ENCODE peak calls at places on chromosomes 5 and 9, in six cellular contexts. One of them, this sample, is unnamed.

GRCh38 chr5:142888469-142889085 is 118.4 kb downstream of the ARHGAP26 start:
- DNase-seq in NCI-H1092 treated with DMSO at 0.1 percent for 48 hours: peak
- DNase-seq in iris pigment epithelial cell: peak
- DNase-seq in hypothalamus: no peak
- DNase-seq in stimulated activated CD8-positive, alpha-beta memory T cell treated with anti-CD3 and anti-CD28 coated beads, Interleukin-2, amount 100 ng/mL, for 1 hour: no peak
- DNase-seq in activated naive CD4-positive, alpha-beta T cell: no peak
- DNase-seq in this sample: peak

GRCh38 chr5:172336666-172337310 is 53.2 kb upstream of the UBTD2 start:
- DNase-seq in NCI-H1092 treated with DMSO at 0.1 percent for 48 hours: peak
- DNase-seq in iris pigment epithelial cell: no peak
- DNase-seq in hypothalamus: no peak
- DNase-seq in stimulated activated CD8-positive, alpha-beta memory T cell treated with anti-CD3 and anti-CD28 coated beads, Interleukin-2, amount 100 ng/mL, for 1 hour: no peak
- DNase-seq in activated naive CD4-positive, alpha-beta T cell: no peak
- DNase-seq in this sample: no peak

GRCh38 chr5:126741361-126741760 is 35.6 kb upstream of the LMNB1 start:
- DNase-seq in NCI-H1092 treated with DMSO at 0.1 percent for 48 hours: no peak
- DNase-seq in iris pigment epithelial cell: no peak
- DNase-seq in hypothalamus: no peak
- DNase-seq in stimulated activated CD8-positive, alpha-beta memory T cell treated with anti-CD3 and anti-CD28 coated beads, Interleukin-2, amount 100 ng/mL, for 1 hour: no peak
- DNase-seq in activated naive CD4-positive, alpha-beta T cell: no peak
- DNase-seq in this sample: no peak

GRCh38 chr5:127957701-127958190 is 125.8 kb upstream of the SLC12A2 start:
- DNase-seq in NCI-H1092 treated with DMSO at 0.1 percent for 48 hours: no peak
- DNase-seq in iris pigment epithelial cell: no peak
- DNase-seq in hypothalamus: no peak
- DNase-seq in stimulated activated CD8-positive, alpha-beta memory T cell treated with anti-CD3 and anti-CD28 coated beads, Interleukin-2, amount 100 ng/mL, for 1 hour: no peak
- DNase-seq in activated naive CD4-positive, alpha-beta T cell: no peak
- DNase-seq in this sample: no peak

GRCh38 chr5:35188041-35188457 is 42.2 kb downstream of the PRLR start:
- DNase-seq in NCI-H1092 treated with DMSO at 0.1 percent for 48 hours: no peak
- DNase-seq in iris pigment epithelial cell: no peak
- DNase-seq in hypothalamus: no peak
- DNase-seq in stimulated activated CD8-positive, alpha-beta memory T cell treated with anti-CD3 and anti-CD28 coated beads, Interleukin-2, amount 100 ng/mL, for 1 hour: no peak
- DNase-seq in activated naive CD4-positive, alpha-beta T cell: no peak
- DNase-seq in this sample: no peak

GRCh38 chr9:121567142-121568100 is 67.8 kb upstream of the GGTA1 start:
- DNase-seq in NCI-H1092 treated with DMSO at 0.1 percent for 48 hours: no peak
- DNase-seq in iris pigment epithelial cell: no peak
- DNase-seq in hypothalamus: no peak
- DNase-seq in stimulated activated CD8-positive, alpha-beta memory T cell treated with anti-CD3 and anti-CD28 coated beads, Interleukin-2, amount 100 ng/mL, for 1 hour: no peak
- DNase-seq in activated naive CD4-positive, alpha-beta T cell: no peak
- DNase-seq in this sample: no peak

GRCh38 chr5:43634621-43635020 is 31.6 kb downstream of the NNT start:
- DNase-seq in NCI-H1092 treated with DMSO at 0.1 percent for 48 hours: no peak
- DNase-seq in iris pigment epithelial cell: no peak
- DNase-seq in hypothalamus: no peak
- DNase-seq in stimulated activated CD8-positive, alpha-beta memory T cell treated with anti-CD3 and anti-CD28 coated beads, Interleukin-2, amount 100 ng/mL, for 1 hour: no peak
- DNase-seq in activated naive CD4-positive, alpha-beta T cell: no peak
- DNase-seq in this sample: no peak

GRCh38 chr5:92850886-92851285 is 730.1 kb downstream of the NR2F1-AS1 start:
- DNase-seq in NCI-H1092 treated with DMSO at 0.1 percent for 48 hours: no peak
- DNase-seq in iris pigment epithelial cell: peak
- DNase-seq in hypothalamus: no peak
- DNase-seq in stimulated activated CD8-positive, alpha-beta memory T cell treated with anti-CD3 and anti-CD28 coated beads, Interleukin-2, amount 100 ng/mL, for 1 hour: no peak
- DNase-seq in activated naive CD4-positive, alpha-beta T cell: no peak
- DNase-seq in this sample: no peak

GRCh38 chr5:10499776-10500175 is 58.1 kb downstream of the ROPN1L start:
- DNase-seq in NCI-H1092 treated with DMSO at 0.1 percent for 48 hours: no peak
- DNase-seq in iris pigment epithelial cell: no peak
- DNase-seq in hypothalamus: no peak
- DNase-seq in stimulated activated CD8-positive, alpha-beta memory T cell treated with anti-CD3 and anti-CD28 coated beads, Interleukin-2, amount 100 ng/mL, for 1 hour: no peak
- DNase-seq in activated naive CD4-positive, alpha-beta T cell: no peak
- DNase-seq in this sample: no peak

GRCh38 chr5:100406640-100407039 is 128.5 kb upstream of the FAM174A start:
- DNase-seq in NCI-H1092 treated with DMSO at 0.1 percent for 48 hours: peak
- DNase-seq in iris pigment epithelial cell: no peak
- DNase-seq in hypothalamus: no peak
- DNase-seq in stimulated activated CD8-positive, alpha-beta memory T cell treated with anti-CD3 and anti-CD28 coated beads, Interleukin-2, amount 100 ng/mL, for 1 hour: no peak
- DNase-seq in activated naive CD4-positive, alpha-beta T cell: no peak
- DNase-seq in this sample: no peak

GRCh38 chr5:141848771-141849370 is 29.3 kb downstream of the PCDH1 start:
- DNase-seq in NCI-H1092 treated with DMSO at 0.1 percent for 48 hours: no peak
- DNase-seq in iris pigment epithelial cell: peak
- DNase-seq in hypothalamus: no peak
- DNase-seq in stimulated activated CD8-positive, alpha-beta memory T cell treated with anti-CD3 and anti-CD28 coated beads, Interleukin-2, amount 100 ng/mL, for 1 hour: no peak
- DNase-seq in activated naive CD4-positive, alpha-beta T cell: no peak
- DNase-seq in this sample: no peak

GRCh38 chr9:134214395-134214765 is 50.0 kb upstream of the RNU6ATAC start:
- DNase-seq in NCI-H1092 treated with DMSO at 0.1 percent for 48 hours: no peak
- DNase-seq in iris pigment epithelial cell: no peak
- DNase-seq in hypothalamus: no peak
- DNase-seq in stimulated activated CD8-positive, alpha-beta memory T cell treated with anti-CD3 and anti-CD28 coated beads, Interleukin-2, amount 100 ng/mL, for 1 hour: no peak
- DNase-seq in activated naive CD4-positive, alpha-beta T cell: no peak
- DNase-seq in this sample: no peak

GRCh38 chr5:151072234-151073025 is 8.4 kb downstream of the TNIP1 start:
- DNase-seq in NCI-H1092 treated with DMSO at 0.1 percent for 48 hours: no peak
- DNase-seq in iris pigment epithelial cell: peak
- DNase-seq in hypothalamus: no peak
- DNase-seq in stimulated activated CD8-positive, alpha-beta memory T cell treated with anti-CD3 and anti-CD28 coated beads, Interleukin-2, amount 100 ng/mL, for 1 hour: no peak
- DNase-seq in activated naive CD4-positive, alpha-beta T cell: no peak
- DNase-seq in this sample: no peak

GRCh38 chr5:127916875-127917573 is 166.5 kb upstream of the SLC12A2 start:
- DNase-seq in NCI-H1092 treated with DMSO at 0.1 percent for 48 hours: no peak
- DNase-seq in iris pigment epithelial cell: no peak
- DNase-seq in hypothalamus: no peak
- DNase-seq in stimulated activated CD8-positive, alpha-beta memory T cell treated with anti-CD3 and anti-CD28 coated beads, Interleukin-2, amount 100 ng/mL, for 1 hour: no peak
- DNase-seq in activated naive CD4-positive, alpha-beta T cell: no peak
- DNase-seq in this sample: no peak

GRCh38 chr9:12818431-12819000 is 43.7 kb downstream of the LURAP1L start:
- DNase-seq in NCI-H1092 treated with DMSO at 0.1 percent for 48 hours: no peak
- DNase-seq in iris pigment epithelial cell: peak
- DNase-seq in hypothalamus: no peak
- DNase-seq in stimulated activated CD8-positive, alpha-beta memory T cell treated with anti-CD3 and anti-CD28 coated beads, Interleukin-2, amount 100 ng/mL, for 1 hour: no peak
- DNase-seq in activated naive CD4-positive, alpha-beta T cell: no peak
- DNase-seq in this sample: no peak

GRCh38 chr5:68659876-68660275 is 433.9 kb upstream of the SLC30A5 start:
- DNase-seq in NCI-H1092 treated with DMSO at 0.1 percent for 48 hours: no peak
- DNase-seq in iris pigment epithelial cell: peak
- DNase-seq in hypothalamus: no peak
- DNase-seq in stimulated activated CD8-positive, alpha-beta memory T cell treated with anti-CD3 and anti-CD28 coated beads, Interleukin-2, amount 100 ng/mL, for 1 hour: no peak
- DNase-seq in activated naive CD4-positive, alpha-beta T cell: no peak
- DNase-seq in this sample: no peak

GRCh38 chr5:150945501-150945900 is 40.7 kb upstream of the ZNF300 start:
- DNase-seq in NCI-H1092 treated with DMSO at 0.1 percent for 48 hours: no peak
- DNase-seq in iris pigment epithelial cell: peak
- DNase-seq in hypothalamus: no peak
- DNase-seq in stimulated activated CD8-positive, alpha-beta memory T cell treated with anti-CD3 and anti-CD28 coated beads, Interleukin-2, amount 100 ng/mL, for 1 hour: no peak
- DNase-seq in activated naive CD4-positive, alpha-beta T cell: no peak
- DNase-seq in this sample: no peak

GRCh38 chr5:179176571-179177230 is 116.5 kb downstream of the ZNF354C start:
- DNase-seq in NCI-H1092 treated with DMSO at 0.1 percent for 48 hours: no peak
- DNase-seq in iris pigment epithelial cell: no peak
- DNase-seq in hypothalamus: no peak
- DNase-seq in stimulated activated CD8-positive, alpha-beta memory T cell treated with anti-CD3 and anti-CD28 coated beads, Interleukin-2, amount 100 ng/mL, for 1 hour: no peak
- DNase-seq in activated naive CD4-positive, alpha-beta T cell: no peak
- DNase-seq in this sample: no peak

GRCh38 chr9:113464672-113465271 is 1.2 kb downstream of the RGS3 start:
- DNase-seq in NCI-H1092 treated with DMSO at 0.1 percent for 48 hours: no peak
- DNase-seq in iris pigment epithelial cell: no peak
- DNase-seq in hypothalamus: no peak
- DNase-seq in stimulated activated CD8-positive, alpha-beta memory T cell treated with anti-CD3 and anti-CD28 coated beads, Interleukin-2, amount 100 ng/mL, for 1 hour: no peak
- DNase-seq in activated naive CD4-positive, alpha-beta T cell: no peak
- DNase-seq in this sample: no peak

GRCh38 chr9:96453625-96454024 is 3.7 kb downstream of the HABP4 start:
- DNase-seq in NCI-H1092 treated with DMSO at 0.1 percent for 48 hours: no peak
- DNase-seq in iris pigment epithelial cell: peak
- DNase-seq in hypothalamus: peak
- DNase-seq in stimulated activated CD8-positive, alpha-beta memory T cell treated with anti-CD3 and anti-CD28 coated beads, Interleukin-2, amount 100 ng/mL, for 1 hour: no peak
- DNase-seq in activated naive CD4-positive, alpha-beta T cell: no peak
- DNase-seq in this sample: no peak

GRCh38 chr5:38591450-38591849 is 35.0 kb upstream of the LIFR start:
- DNase-seq in NCI-H1092 treated with DMSO at 0.1 percent for 48 hours: no peak
- DNase-seq in iris pigment epithelial cell: peak
- DNase-seq in hypothalamus: no peak
- DNase-seq in stimulated activated CD8-positive, alpha-beta memory T cell treated with anti-CD3 and anti-CD28 coated beads, Interleukin-2, amount 100 ng/mL, for 1 hour: no peak
- DNase-seq in activated naive CD4-positive, alpha-beta T cell: no peak
- DNase-seq in this sample: no peak

GRCh38 chr5:37533851-37534250 is 154.7 kb downstream of the WDR70 start:
- DNase-seq in NCI-H1092 treated with DMSO at 0.1 percent for 48 hours: no peak
- DNase-seq in iris pigment epithelial cell: peak
- DNase-seq in hypothalamus: no peak
- DNase-seq in stimulated activated CD8-positive, alpha-beta memory T cell treated with anti-CD3 and anti-CD28 coated beads, Interleukin-2, amount 100 ng/mL, for 1 hour: no peak
- DNase-seq in activated naive CD4-positive, alpha-beta T cell: no peak
- DNase-seq in this sample: no peak

This sample was measured in amniotic stem cell.